ENCODE peak calls at places on chromosomes 13 and 19, in ten cellular contexts. G, N, U, X, Y, Z, M, D, B and P are unnamed samples. For H3K4me1, the result is how much of the 10 kb centered on the place peaks cover.

GRCh38 chr13:113732961-113733950 is 25.8 kb upstream of the TMEM255B start:
- DNase-seq in G (no peak), N (no peak), U (no peak), X (no peak), Y (no peak), Z (no peak), M (no peak), D (no peak), B (no peak), P (no peak)

GRCh38 chr19:56837004-56837403 is 3.5 kb downstream of the PEG3 start:
- DNase-seq in G (no peak), N (peak), U (no peak), X (no peak), Y (no peak), Z (no peak), M (peak), D (no peak), B (no peak), P (no peak)

GRCh38 chr13:112967666-112968379 is 1.2 kb upstream of the MCF2L start:
- DNase-seq in G (peak), N (no peak), U (no peak), X (peak), Y (no peak), Z (no peak), M (no peak), D (no peak), B (no peak), P (peak)

GRCh38 chr13:105925496-105925895 is 610.0 kb downstream of the EFNB2 start:
- DNase-seq in G (peak), N (no peak), U (no peak), X (no peak), Y (no peak), Z (no peak), M (no peak), D (peak), B (no peak), P (no peak)

GRCh38 chr13:93797463-93797862 is 570.9 kb downstream of the GPC6 start:
- DNase-seq in G (no peak), N (no peak), U (no peak), X (no peak), Y (no peak), Z (no peak), M (no peak), D (no peak), B (no peak), P (no peak)

GRCh38 chr19:41328157-41328817 is 18.3 kb downstream of the CCDC97 start:
- DNase-seq in G (no peak), N (no peak), U (no peak), X (no peak), Y (no peak), Z (no peak), M (no peak), D (no peak), B (no peak), P (no peak)

GRCh38 chr19:14004619-14005380 is 1.3 kb downstream of the RFX1 start:
- DNase-seq in G (peak), N (no peak), U (no peak), X (no peak), Y (peak), Z (peak), M (peak), D (peak), B (peak), P (no peak)

GRCh38 chr13:111215081-111216047 is 100.3 kb downstream of the ARHGEF7 start:
- DNase-seq in G (no peak), N (no peak), U (no peak), X (peak), Y (no peak), Z (no peak), M (no peak), D (no peak), B (no peak), P (no peak)

GRCh38 chr19:44757735-44758505 is 9.4 kb downstream of the BCL3 start:
- DNase-seq in G (no peak), N (peak), U (peak), X (peak), Y (peak), Z (no peak), M (no peak), D (peak), B (no peak), P (no peak)
- TF ChIP-seq CTCF in G (no peak), N (no peak), U (peak), X (peak), Y (peak), Z (peak), M (no peak), D (peak), B (no peak), P (no peak)

GRCh38 chr13:41236369-41236768 is 27.0 kb downstream of the MTRF1 start:
- DNase-seq in G (no peak), N (no peak), U (no peak), X (no peak), Y (no peak), Z (no peak), M (no peak), D (no peak), B (no peak), P (no peak)

GRCh38 chr13:41231025-41231677 is 32.2 kb downstream of the MTRF1 start:
- DNase-seq in G (no peak), N (no peak), U (no peak), X (no peak), Y (no peak), Z (no peak), M (no peak), D (no peak), B (no peak), P (no peak)

GRCh38 chr13:41231786-41232185 is 31.6 kb downstream of the MTRF1 start:
- DNase-seq in G (peak), N (no peak), U (no peak), X (no peak), Y (no peak), Z (no peak), M (no peak), D (peak), B (peak), P (no peak)

GRCh38 chr13:41229356-41229755 is 34.0 kb downstream of the MTRF1 start:
- DNase-seq in G (no peak), N (no peak), U (no peak), X (no peak), Y (no peak), Z (no peak), M (no peak), D (no peak), B (no peak), P (no peak)

GRCh38 chr13:41232715-41233114 is 30.7 kb downstream of the MTRF1 start:
- DNase-seq in G (no peak), N (no peak), U (no peak), X (no peak), Y (no peak), Z (no peak), M (no peak), D (no peak), B (no peak), P (no peak)
- H3K27ac ChIP-seq in G (no peak), N (no peak), U (no peak), X (no peak), Y (no peak), Z (no peak), M (no peak), D (no peak), B (peak), P (no peak)

GRCh38 chr19:3778104-3778867 is 6.3 kb upstream of the RAX2 start:
- DNase-seq in G (no peak), N (no peak), U (no peak), X (no peak), Y (no peak), Z (no peak), M (no peak), D (no peak), B (no peak), P (no peak)
- H3K4me1 ChIP-seq in G (under half), N (under half), U (under half), X (under half), Y (under half), Z (under half), M (under half), D (under half), B (under half), P (under half)

DNA sequence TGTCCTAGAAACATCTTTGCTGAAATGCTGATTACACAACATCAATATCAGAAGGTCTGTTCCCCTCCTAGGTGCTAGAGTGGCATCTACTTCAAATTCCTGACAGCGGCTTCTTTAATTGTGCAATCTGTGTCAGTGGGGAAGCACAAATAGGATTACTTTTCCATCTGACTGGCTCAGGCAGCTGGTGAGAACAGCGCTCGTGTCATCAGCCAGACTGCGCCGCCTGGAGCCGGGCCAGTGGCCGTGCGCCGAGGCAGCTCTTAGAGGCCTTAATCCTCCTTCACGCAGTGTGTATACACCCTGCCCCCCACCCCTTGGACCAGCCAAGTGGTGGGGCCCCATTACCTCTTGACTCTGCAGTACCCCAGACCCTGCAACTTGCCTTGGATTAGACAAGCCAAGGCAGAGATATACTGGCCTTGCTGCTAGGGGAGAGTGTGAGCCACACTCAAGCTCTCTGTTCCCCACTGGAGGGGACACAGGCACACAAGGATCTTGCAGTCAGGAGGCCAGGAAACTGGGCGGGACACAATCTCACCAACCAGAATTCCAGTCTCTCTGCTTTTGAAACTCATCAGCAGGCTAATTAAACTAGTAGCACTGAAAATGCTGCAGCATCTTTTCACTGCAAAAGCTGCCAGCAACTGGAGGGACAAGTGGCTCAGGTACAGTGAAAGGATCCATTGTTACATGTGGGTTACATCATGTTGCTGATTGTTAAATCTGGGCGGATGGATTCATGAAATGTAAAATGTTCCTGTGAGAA is 48.9 kb upstream of the EPHX3 start:
- DNase-seq in G (peak), N (peak), U (no peak), X (peak), Y (peak), Z (no peak), M (peak), D (peak), B (no peak), P (no peak)
- TF ChIP-seq CTCF in G (peak), N (no peak), U (no peak), X (peak), Y (peak), Z (no peak), M (peak), D (peak), B (no peak), P (peak)

DNA sequence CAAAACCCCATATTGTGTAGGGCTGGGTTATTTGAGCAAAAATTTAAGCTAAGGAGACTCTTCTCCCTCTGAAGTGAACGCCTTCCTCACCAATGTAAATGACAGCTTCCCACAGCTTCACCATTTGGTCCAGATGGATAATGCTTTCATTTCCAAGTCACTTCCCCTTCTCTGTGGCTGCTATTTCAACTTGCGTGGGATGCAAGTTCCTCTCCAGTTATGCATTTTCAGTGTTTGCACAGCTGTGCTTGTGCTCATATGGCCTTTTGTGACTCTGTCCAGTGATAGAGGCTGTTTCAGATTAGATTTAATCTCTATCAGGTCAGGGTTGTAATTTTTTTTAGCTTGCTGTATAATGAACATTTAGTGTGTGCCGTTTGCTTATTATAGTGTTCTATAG is 86.4 kb downstream of the TNFRSF19 start:
- DNase-seq in G (no peak), N (no peak), U (no peak), X (no peak), Y (no peak), Z (no peak), M (no peak), D (peak), B (no peak), P (no peak)
- H3K27ac ChIP-seq in G (no peak), N (no peak), U (no peak), X (no peak), Y (no peak), Z (no peak), M (no peak), D (no peak), B (peak), P (no peak)

DNA sequence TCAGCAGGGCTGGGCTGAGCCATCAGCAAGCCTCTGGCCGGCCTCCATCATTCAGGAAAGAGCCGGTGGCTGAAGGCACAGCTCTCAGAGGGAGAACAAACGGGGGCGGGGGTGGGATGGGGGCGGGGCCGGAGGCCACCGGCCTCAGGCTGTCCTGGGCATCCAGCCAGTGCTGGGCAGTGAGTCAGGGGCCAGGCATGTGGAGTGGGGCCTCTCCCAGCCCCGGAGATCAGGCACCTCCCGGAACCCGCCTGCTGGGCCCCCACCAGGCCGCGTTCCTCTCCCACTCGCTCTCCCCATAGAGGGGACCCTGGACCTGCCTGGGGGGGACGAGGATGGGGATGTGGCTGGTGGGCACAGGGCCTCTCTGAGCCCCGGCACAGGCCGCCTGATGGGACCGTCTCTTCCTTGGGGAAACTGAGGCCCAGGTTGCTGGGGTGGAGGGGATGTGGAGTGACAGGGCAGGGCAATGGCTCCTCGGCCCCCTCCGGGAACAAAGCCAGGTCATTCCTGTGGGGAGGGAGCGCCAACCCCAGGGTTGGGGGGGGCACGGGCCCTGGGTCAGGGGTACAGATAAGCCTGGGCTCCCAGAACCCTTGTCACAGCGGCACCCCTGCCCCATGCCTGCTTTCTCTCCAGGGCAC is 12.9 kb downstream of the SPC24 start:
- DNase-seq in G (peak), N (peak), U (peak), X (peak), Y (peak), Z (peak), M (peak), D (peak), B (no peak), P (peak)
- H3K4me1 ChIP-seq in G (under half), N (under half), U (under half), X (under half), Y (under half), Z (under half), M (under half), D (under half), B (under half), P (under half)